ENCODE peak calls at places on chromosome 20, in nine cellular contexts. One of them, this sample, is unnamed.

GRCh38 chr20:25177890-25178321 is 17.6 kb upstream of the ENTPD6 start:
- DNase-seq in NCI-H1417: no peak
- DNase-seq in H1: no peak
- DNase-seq in activated T-helper 1 cell treated with anti-CD3 and anti-CD28 coated beads, Interleukin-12 subunit alpha, Interleukin-12 subunit beta, Interleukin-2, Interleukin-4 antibody, amounts not matched to agents 30 ng/mL and 10 ng/mL and 1 ng/mL, durations not matched to agents 14 hours and 24 hours and 36 hours: no peak
- DNase-seq in stimulated activated CD4-positive, alpha-beta T cell treated with anti-CD3 and anti-CD28 coated beads, Interleukin-15, amount 100 ng/mL, for 1 hour: no peak
- DNase-seq in Kasumi-1: no peak
- DNase-seq in stromal cell of bone marrow: no peak
- DNase-seq in GM03348: no peak
- DNase-seq in NCI-H69: peak
- DNase-seq in this sample: no peak

GRCh38 chr20:48468571-48468970 is 359.2 kb downstream of the PREX1 start:
- DNase-seq in NCI-H1417: no peak
- DNase-seq in Kasumi-1: no peak
- DNase-seq in GM03348: no peak
- DNase-seq in NCI-H69: no peak
- DNase-seq in stimulated activated CD4-positive, alpha-beta T cell treated with anti-CD3 and anti-CD28 coated beads, Interleukin-15, amount 100 ng/mL, for 1 hour: no peak
- DNase-seq in stromal cell of bone marrow: no peak
- DNase-seq in H1: no peak
- DNase-seq in activated T-helper 1 cell treated with anti-CD3 and anti-CD28 coated beads, Interleukin-12 subunit alpha, Interleukin-12 subunit beta, Interleukin-2, Interleukin-4 antibody, amounts not matched to agents 30 ng/mL and 10 ng/mL and 1 ng/mL, durations not matched to agents 14 hours and 24 hours and 36 hours: no peak
- DNase-seq in this sample: no peak

GRCh38 chr20:57618091-57618765 is 2.0 kb downstream of the ZBP1 start:
- DNase-seq in stromal cell of bone marrow: no peak
- DNase-seq in stimulated activated CD4-positive, alpha-beta T cell treated with anti-CD3 and anti-CD28 coated beads, Interleukin-15, amount 100 ng/mL, for 1 hour: no peak
- DNase-seq in Kasumi-1: no peak
- DNase-seq in H1: no peak
- DNase-seq in GM03348: no peak
- DNase-seq in NCI-H1417: peak
- DNase-seq in NCI-H69: peak
- DNase-seq in activated T-helper 1 cell treated with anti-CD3 and anti-CD28 coated beads, Interleukin-12 subunit alpha, Interleukin-12 subunit beta, Interleukin-2, Interleukin-4 antibody, amounts not matched to agents 30 ng/mL and 10 ng/mL and 1 ng/mL, durations not matched to agents 14 hours and 24 hours and 36 hours: no peak
- DNase-seq in this sample: no peak

GRCh38 chr20:34110025-34111013 is 1.7 kb downstream of the EIF2S2 start:
- DNase-seq in stromal cell of bone marrow: peak
- DNase-seq in GM03348: no peak
- DNase-seq in H1: no peak
- DNase-seq in Kasumi-1: no peak
- DNase-seq in stimulated activated CD4-positive, alpha-beta T cell treated with anti-CD3 and anti-CD28 coated beads, Interleukin-15, amount 100 ng/mL, for 1 hour: no peak
- DNase-seq in NCI-H1417: no peak
- DNase-seq in NCI-H69: no peak
- DNase-seq in activated T-helper 1 cell treated with anti-CD3 and anti-CD28 coated beads, Interleukin-12 subunit alpha, Interleukin-12 subunit beta, Interleukin-2, Interleukin-4 antibody, amounts not matched to agents 30 ng/mL and 10 ng/mL and 1 ng/mL, durations not matched to agents 14 hours and 24 hours and 36 hours: no peak
- DNase-seq in this sample: no peak

GRCh38 chr20:9392892-9393857 is 121.2 kb upstream of the LAMP5 start:
- DNase-seq in stromal cell of bone marrow: peak
- DNase-seq in NCI-H69: peak
- DNase-seq in activated T-helper 1 cell treated with anti-CD3 and anti-CD28 coated beads, Interleukin-12 subunit alpha, Interleukin-12 subunit beta, Interleukin-2, Interleukin-4 antibody, amounts not matched to agents 30 ng/mL and 10 ng/mL and 1 ng/mL, durations not matched to agents 14 hours and 24 hours and 36 hours: no peak
- DNase-seq in NCI-H1417: peak
- DNase-seq in GM03348: peak
- DNase-seq in H1: peak
- DNase-seq in stimulated activated CD4-positive, alpha-beta T cell treated with anti-CD3 and anti-CD28 coated beads, Interleukin-15, amount 100 ng/mL, for 1 hour: no peak
- DNase-seq in Kasumi-1: peak
- DNase-seq in this sample: peak

GRCh38 chr20:13816757-13817156 is 31.9 kb downstream of the NDUFAF5 start:
- DNase-seq in GM03348: no peak
- DNase-seq in stimulated activated CD4-positive, alpha-beta T cell treated with anti-CD3 and anti-CD28 coated beads, Interleukin-15, amount 100 ng/mL, for 1 hour: no peak
- DNase-seq in stromal cell of bone marrow: no peak
- DNase-seq in NCI-H69: no peak
- DNase-seq in activated T-helper 1 cell treated with anti-CD3 and anti-CD28 coated beads, Interleukin-12 subunit alpha, Interleukin-12 subunit beta, Interleukin-2, Interleukin-4 antibody, amounts not matched to agents 30 ng/mL and 10 ng/mL and 1 ng/mL, durations not matched to agents 14 hours and 24 hours and 36 hours: no peak
- DNase-seq in NCI-H1417: no peak
- DNase-seq in H1: no peak
- DNase-seq in Kasumi-1: no peak
- DNase-seq in this sample: no peak

GRCh38 chr20:58306421-58307261 is 2.9 kb upstream of the RAB22A start:
- DNase-seq in NCI-H1417: no peak
- DNase-seq in GM03348: no peak
- DNase-seq in H1: no peak
- DNase-seq in stimulated activated CD4-positive, alpha-beta T cell treated with anti-CD3 and anti-CD28 coated beads, Interleukin-15, amount 100 ng/mL, for 1 hour: peak
- DNase-seq in activated T-helper 1 cell treated with anti-CD3 and anti-CD28 coated beads, Interleukin-12 subunit alpha, Interleukin-12 subunit beta, Interleukin-2, Interleukin-4 antibody, amounts not matched to agents 30 ng/mL and 10 ng/mL and 1 ng/mL, durations not matched to agents 14 hours and 24 hours and 36 hours: peak
- DNase-seq in Kasumi-1: peak
- DNase-seq in stromal cell of bone marrow: peak
- DNase-seq in NCI-H69: peak
- DNase-seq in this sample: no peak

GRCh38 chr20:63091901-63092659 is 85.3 kb upstream of the BHLHE23 start:
- DNase-seq in Kasumi-1: no peak
- DNase-seq in GM03348: no peak
- DNase-seq in NCI-H1417: no peak
- DNase-seq in NCI-H69: no peak
- DNase-seq in H1: no peak
- DNase-seq in stimulated activated CD4-positive, alpha-beta T cell treated with anti-CD3 and anti-CD28 coated beads, Interleukin-15, amount 100 ng/mL, for 1 hour: no peak
- DNase-seq in activated T-helper 1 cell treated with anti-CD3 and anti-CD28 coated beads, Interleukin-12 subunit alpha, Interleukin-12 subunit beta, Interleukin-2, Interleukin-4 antibody, amounts not matched to agents 30 ng/mL and 10 ng/mL and 1 ng/mL, durations not matched to agents 14 hours and 24 hours and 36 hours: no peak
- DNase-seq in stromal cell of bone marrow: no peak
- DNase-seq in this sample: peak

GRCh38 chr20:16404640-16405039 is 168.6 kb downstream of the KIF16B start:
- DNase-seq in NCI-H1417: no peak
- DNase-seq in Kasumi-1: no peak
- DNase-seq in stimulated activated CD4-positive, alpha-beta T cell treated with anti-CD3 and anti-CD28 coated beads, Interleukin-15, amount 100 ng/mL, for 1 hour: no peak
- DNase-seq in NCI-H69: no peak
- DNase-seq in H1: no peak
- DNase-seq in activated T-helper 1 cell treated with anti-CD3 and anti-CD28 coated beads, Interleukin-12 subunit alpha, Interleukin-12 subunit beta, Interleukin-2, Interleukin-4 antibody, amounts not matched to agents 30 ng/mL and 10 ng/mL and 1 ng/mL, durations not matched to agents 14 hours and 24 hours and 36 hours: no peak
- DNase-seq in stromal cell of bone marrow: no peak
- DNase-seq in GM03348: no peak
- DNase-seq in this sample: no peak

GRCh38 chr20:6081236-6081635 is 27.4 kb upstream of the LRRN4 start:
- DNase-seq in Kasumi-1: no peak
- DNase-seq in activated T-helper 1 cell treated with anti-CD3 and anti-CD28 coated beads, Interleukin-12 subunit alpha, Interleukin-12 subunit beta, Interleukin-2, Interleukin-4 antibody, amounts not matched to agents 30 ng/mL and 10 ng/mL and 1 ng/mL, durations not matched to agents 14 hours and 24 hours and 36 hours: no peak
- DNase-seq in NCI-H69: no peak
- DNase-seq in stimulated activated CD4-positive, alpha-beta T cell treated with anti-CD3 and anti-CD28 coated beads, Interleukin-15, amount 100 ng/mL, for 1 hour: no peak
- DNase-seq in stromal cell of bone marrow: peak
- DNase-seq in H1: no peak
- DNase-seq in NCI-H1417: no peak
- DNase-seq in GM03348: peak
- DNase-seq in this sample: no peak

GRCh38 chr20:58852559-58853271 is at the start of gene GNAS:
- DNase-seq in stromal cell of bone marrow: peak
- DNase-seq in Kasumi-1: no peak
- DNase-seq in activated T-helper 1 cell treated with anti-CD3 and anti-CD28 coated beads, Interleukin-12 subunit alpha, Interleukin-12 subunit beta, Interleukin-2, Interleukin-4 antibody, amounts not matched to agents 30 ng/mL and 10 ng/mL and 1 ng/mL, durations not matched to agents 14 hours and 24 hours and 36 hours: peak
- DNase-seq in H1: peak
- DNase-seq in NCI-H1417: no peak
- DNase-seq in stimulated activated CD4-positive, alpha-beta T cell treated with anti-CD3 and anti-CD28 coated beads, Interleukin-15, amount 100 ng/mL, for 1 hour: no peak
- DNase-seq in GM03348: peak
- DNase-seq in NCI-H69: peak
- DNase-seq in this sample: peak

This sample was measured in iPS-NIHi11.